ENCODE peak calls at places on chromosomes 3 and 15, in seven cellular contexts. N is tibial artery; E is lower lobe of right lung; F is GM23248; Y is CD8-positive, alpha-beta memory T cell; P is prostate gland; W is right lobe of liver. C is an unnamed sample.

GRCh38 chr15:78204351-78205309 is 29.7 kb downstream of the ACSBG1 start:
- DNase-seq in N (no peak), E (no peak), F (no peak), Y (no peak), P (peak; percentile 3), W (no peak), C (no peak)

GRCh38 chr3:58661836-58662235 is 4.7 kb downstream of the FAM3D start:
- DNase-seq in N (peak; percentile 48), E (no peak), F (no peak), Y (no peak), P (no peak), W (no peak), C (no peak)

GRCh38 chr3:33758874-33759273 is 39.6 kb upstream of the PDCD6IP start:
- DNase-seq in N (no peak), E (no peak), F (peak; percentile 18), Y (no peak), P (no peak), W (no peak), C (no peak)

GRCh38 chr3:72970942-72971341 is 25.7 kb upstream of the PPP4R2 start:
- DNase-seq in N (no peak), E (no peak), F (no peak), Y (no peak), P (no peak), W (no peak), C (no peak)

GRCh38 chr3:107619549-107619948 is 96.8 kb downstream of the BBX start:
- DNase-seq in N (no peak), E (no peak), F (peak; percentile 42), Y (no peak), P (no peak), W (no peak), C (no peak)

GRCh38 chr3:50181985-50182384 is 9.4 kb upstream of the GNAT1 start:
- DNase-seq in N (no peak), E (no peak), F (no peak), Y (no peak), P (no peak), W (no peak), C (no peak)

GRCh38 chr3:196323723-196324122 is 5.7 kb upstream of the DYNLT2B start:
- DNase-seq in N (no peak), E (no peak), F (peak; percentile 36), Y (no peak), P (no peak), W (no peak), C (no peak)

GRCh38 chr3:16942955-16943354 is 58.2 kb downstream of the PLCL2 start:
- DNase-seq in N (no peak), E (no peak), F (no peak), Y (no peak), P (no peak), W (no peak), C (no peak)

GRCh38 chr3:41320953-41321641 is 121.8 kb downstream of the CTNNB1 start:
- DNase-seq in N (no peak), E (no peak), F (no peak), Y (no peak), P (no peak), W (no peak), C (no peak)

DNA sequence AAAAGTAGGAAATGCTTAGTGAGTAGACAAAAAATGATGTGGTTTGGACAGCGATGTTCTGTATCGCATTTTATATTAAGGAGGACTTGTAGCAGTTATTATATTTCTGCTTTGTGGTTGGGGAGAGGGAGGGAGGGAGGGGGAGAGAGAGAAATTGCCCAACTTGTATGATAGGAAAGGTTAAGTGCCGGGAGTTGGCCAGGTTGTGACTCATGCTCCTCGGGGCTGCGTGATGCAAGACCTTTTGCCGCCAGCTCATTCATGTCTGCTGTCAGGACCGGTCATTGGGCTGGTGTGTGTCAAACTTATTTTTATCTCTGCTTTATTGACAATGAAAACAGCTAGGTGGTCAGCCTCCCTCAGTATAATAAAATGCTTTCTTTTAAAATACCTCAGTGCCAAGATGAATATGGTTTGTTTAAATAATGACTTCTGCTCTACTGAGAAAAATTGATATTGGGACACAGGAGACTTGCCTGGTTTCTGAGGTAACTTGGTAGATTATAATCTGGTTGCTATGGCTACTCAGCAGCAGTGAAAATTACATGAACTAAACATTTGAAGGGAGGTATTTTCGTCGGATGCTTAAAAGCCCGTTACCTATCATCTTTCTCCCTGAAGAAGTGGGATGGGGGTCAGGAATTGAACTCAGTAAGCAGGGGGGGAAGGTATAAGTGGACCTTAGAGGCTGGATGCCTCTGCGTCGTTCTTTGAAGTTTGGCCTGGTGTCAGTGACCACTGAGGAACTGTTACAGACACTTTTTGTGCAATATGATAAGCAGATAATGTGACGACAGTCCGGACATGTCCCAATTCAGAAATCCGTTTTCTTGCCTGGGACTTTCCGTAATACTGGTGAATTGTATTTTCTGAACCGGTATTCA is 90.7 kb downstream of the FNDC3B start:
- DNase-seq in N (peak; percentile 97), E (peak; percentile 93), F (peak; percentile 98), Y (peak; percentile 44), P (peak; percentile 79), W (peak; percentile 91), C (peak; percentile 93)
- H3K4me1 ChIP-seq in N (peaks cover 62% of the 10 kb centered on the region), E (peaks cover 98% of the 10 kb centered on the region), F (peaks cover 70% of the 10 kb centered on the region), Y (peaks cover 26% of the 10 kb centered on the region), P (peaks cover 12% of the 10 kb centered on the region), W (peaks cover 64% of the 10 kb centered on the region), C (peaks cover 41% of the 10 kb centered on the region)

DNA sequence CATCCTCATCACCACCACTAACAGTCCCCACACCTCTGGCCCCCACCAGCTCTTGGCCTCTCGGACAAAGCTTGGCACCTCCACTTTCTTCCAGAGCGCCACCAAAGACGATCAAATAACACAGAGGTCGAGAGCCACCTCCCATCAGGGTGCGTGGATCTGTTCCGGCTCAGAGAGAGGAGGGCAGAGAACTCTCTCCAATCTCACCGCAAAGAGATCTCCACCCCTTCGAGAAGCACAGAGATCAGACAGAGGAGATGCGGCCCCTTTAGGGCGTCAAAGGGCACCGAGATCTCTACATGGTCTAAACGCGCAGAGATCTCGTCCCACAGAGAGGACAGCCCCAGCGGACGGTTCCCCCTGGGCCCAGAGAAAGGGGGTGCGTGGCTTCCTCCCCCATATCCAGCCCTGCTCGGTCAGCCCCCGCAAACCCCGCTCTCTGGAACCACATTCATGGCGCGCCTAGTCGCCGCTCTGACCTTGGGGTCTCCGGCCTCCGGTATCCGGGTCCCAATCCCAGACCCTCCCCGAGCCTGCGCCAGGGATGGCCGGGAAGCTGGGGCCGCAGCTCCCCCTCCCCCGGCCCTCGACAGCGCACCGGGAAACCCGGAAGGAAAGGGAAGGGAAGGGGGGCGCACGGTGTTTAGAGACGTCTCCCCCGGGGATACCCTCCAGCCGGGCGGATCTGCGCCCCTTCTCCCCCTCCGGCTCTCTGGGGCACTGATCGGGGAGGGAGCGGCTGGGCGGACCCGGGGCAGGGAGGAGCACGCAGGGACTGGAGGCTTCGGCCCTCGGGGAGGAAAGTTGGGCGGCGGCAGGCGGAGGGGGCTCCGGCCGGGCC is 608 bp downstream of the SCN5A start:
- DNase-seq in N (peak; percentile 55), E (no peak), F (no peak), Y (peak; percentile 4), P (no peak), W (no peak), C (no peak)
- H3K4me3 ChIP-seq in N (peak overlapping the region; percentile 59), E (peak overlapping the region; percentile 50), F (peak overlapping the region; percentile 55), Y (peak overlapping the region; percentile 6), P (peak overlapping the region; percentile 49), W (peak overlapping the region; percentile 21), C (peak overlapping the region; percentile 22)

GRCh38 chr3:128998532-128998931 is 2.6 kb upstream of the EFCC1 start:
- DNase-seq in N (no peak), E (no peak), F (no peak), Y (no peak), P (no peak), W (no peak), C (no peak)
- H3K27me3 ChIP-seq in N (peaks cover 36% of the 10 kb centered on the region), E (peaks cover 44% of the 10 kb centered on the region), F (peaks cover 81% of the 10 kb centered on the region), Y (peaks cover 14% of the 10 kb centered on the region), P (no peaks in the 10 kb centered on the region), W (peaks cover 18% of the 10 kb centered on the region), C (peaks cover 48% of the 10 kb centered on the region)

DNA sequence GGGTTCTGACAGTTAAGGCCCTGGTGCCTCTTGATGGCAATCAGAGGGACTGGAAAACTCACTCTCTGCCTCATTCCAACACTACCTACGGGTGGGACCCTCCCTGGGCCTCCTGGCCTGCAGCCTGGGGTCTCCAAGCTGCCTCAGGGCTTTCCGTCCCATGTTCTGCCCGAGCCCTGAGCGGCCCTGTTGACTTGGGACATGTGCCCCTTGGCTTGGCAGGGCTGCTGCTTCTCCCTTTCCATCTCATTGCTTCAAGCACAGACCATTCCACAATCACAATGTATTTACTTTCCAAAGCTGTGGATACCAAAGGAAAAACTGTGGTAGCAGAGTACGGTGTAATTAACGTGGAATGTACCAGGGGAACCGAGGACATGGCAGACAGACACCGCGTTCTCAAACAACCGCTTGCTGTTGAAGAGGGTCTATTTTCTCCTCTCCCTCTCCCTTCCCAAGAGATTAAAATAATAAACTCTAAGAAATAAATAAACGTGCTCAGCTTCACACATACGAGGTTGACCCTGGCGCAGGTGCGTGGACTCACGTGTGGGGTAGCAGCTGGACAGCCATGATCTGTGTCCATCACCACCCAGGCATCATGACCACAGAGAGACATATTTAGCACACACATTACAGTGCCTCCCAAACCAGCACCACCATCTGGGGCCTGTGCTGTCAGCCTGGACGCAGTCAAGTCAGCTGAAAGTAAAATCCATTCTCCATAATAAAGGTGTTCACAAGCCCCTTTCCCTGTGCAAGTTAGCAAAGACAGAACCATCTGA is 172.0 kb downstream of the XXYLT1 start:
- DNase-seq in N (peak; percentile 53), E (peak; percentile 26), F (no peak), Y (no peak), P (peak; percentile 47), W (peak; percentile 29), C (no peak)
- H3K4me1 ChIP-seq in N (no peaks in the 10 kb centered on the region), E (peaks cover 20% of the 10 kb centered on the region), F (peaks cover 23% of the 10 kb centered on the region), Y (no peaks in the 10 kb centered on the region), P (peaks cover 4% of the 10 kb centered on the region), W (peaks cover 10% of the 10 kb centered on the region), C (no peaks in the 10 kb centered on the region)

GRCh38 chr3:114863848-114864247 is 283.2 kb downstream of the ZBTB20 start:
- DNase-seq in N (no peak), E (no peak), F (no peak), Y (peak; percentile 1), P (no peak), W (no peak), C (no peak)
- H3K4me3 ChIP-seq in N (peak overlapping the region; percentile 9), E (peak overlapping the region; percentile 34), F (peak overlapping the region; percentile 20), Y (peak overlapping the region; percentile 26), P (no peak overlapping the region), W (peak overlapping the region; percentile 7), C (no peak overlapping the region)

DNA sequence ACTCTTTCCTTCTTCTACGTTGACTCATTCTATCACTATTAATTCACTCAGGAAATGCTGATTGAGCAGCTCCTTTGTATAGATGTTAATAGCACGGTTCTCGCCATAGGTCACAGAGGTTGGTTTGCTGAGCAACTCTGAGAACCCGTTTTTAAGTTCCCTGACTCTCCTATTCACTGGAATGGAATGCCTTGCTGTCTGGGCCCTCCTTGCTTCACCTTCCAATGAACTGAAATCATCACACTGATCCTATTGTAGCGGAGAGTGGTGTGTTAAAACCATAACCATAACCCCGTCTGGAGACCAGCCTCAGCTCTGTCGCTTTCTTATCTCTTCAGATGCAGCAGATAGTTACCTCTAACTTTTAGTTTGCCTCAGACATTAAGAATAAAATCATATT is 323.6 kb downstream of the GABRB3 start:
- DNase-seq in N (no peak), E (no peak), F (peak; percentile 1), Y (no peak), P (no peak), W (no peak), C (no peak)
- H3K27me3 ChIP-seq in N (no peaks in the 10 kb centered on the region), E (no peaks in the 10 kb centered on the region), F (no peaks in the 10 kb centered on the region), Y (no peaks in the 10 kb centered on the region), P (no peaks in the 10 kb centered on the region), W (no peaks in the 10 kb centered on the region), C (no peaks in the 10 kb centered on the region)